ENCODE peak calls at places on chromosomes 4 and X, in seven cellular contexts. Z is KG1; H is RPMI7951; T is activated CD8-positive, alpha-beta memory T cell treated with anti-CD3 and anti-CD28 coated beads for 4 hours; V is pancreas; B is caudate nucleus; P is AG20443. K is an unnamed sample.

GRCh38 chr4:110480741-110481271 is 4.9 kb downstream of the ENPEP start:
- DNase-seq in B (no peak), P (no peak), V (no peak), T (no peak), H (no peak), Z (no peak), K (no peak)

GRCh38 chrX:26649534-26649933 is 433.6 kb downstream of the MAGEB5 start:
- DNase-seq in H (peak), P (no peak), T (no peak), V (no peak), Z (no peak), B (no peak), K (no peak)

GRCh38 chr4:147550626-147551250 is 66.5 kb upstream of the TMEM184C start:
- DNase-seq in Z (no peak), T (no peak), B (no peak), V (no peak), P (peak), H (peak), K (no peak)

GRCh38 chr4:129899849-129900248 is 803.9 kb downstream of the C4orf33 start:
- DNase-seq in B (no peak), Z (no peak), T (no peak), P (no peak), H (no peak), V (no peak), K (no peak)

GRCh38 chr4:63563288-63564014 is 845.8 kb downstream of the TECRL start:
- DNase-seq in Z (no peak), P (no peak), V (no peak), T (no peak), B (no peak), H (no peak), K (no peak)

GRCh38 chr4:100082852-100083251 is 107.4 kb downstream of the DDIT4L start:
- DNase-seq in H (no peak), P (no peak), V (no peak), Z (no peak), B (no peak), T (no peak), K (no peak)

GRCh38 chrX:110466790-110467189 is 108.1 kb downstream of the RTL9 start:
- DNase-seq in H (no peak), P (no peak), V (no peak), Z (no peak), B (no peak), T (no peak), K (no peak)

GRCh38 chrX:14027031-14027430 is 2.7 kb downstream of the GEMIN8 start:
- DNase-seq in H (peak), V (no peak), T (no peak), Z (no peak), B (peak), P (no peak), K (peak)

GRCh38 chr4:7693237-7693608 is 246.4 kb downstream of the AFAP1 start:
- DNase-seq in Z (no peak), V (peak), H (no peak), B (no peak), T (no peak), P (no peak), K (no peak)

GRCh38 chrX:39936886-39937770 is 160.6 kb downstream of the BCOR start:
- DNase-seq in B (no peak), Z (no peak), V (no peak), H (no peak), P (no peak), T (no peak), K (no peak)

GRCh38 chr4:157014621-157015591 is 43.3 kb upstream of the PDGFC start:
- DNase-seq in V (no peak), T (no peak), B (no peak), H (peak), P (peak), Z (no peak), K (no peak)

GRCh38 chr4:110510955-110511544 is 35.1 kb downstream of the ENPEP start:
- DNase-seq in V (no peak), Z (peak), H (peak), P (peak), B (no peak), T (no peak), K (no peak)

GRCh38 chrX:122914256-122914655 is 269.8 kb upstream of the GRIA3 start:
- DNase-seq in V (peak), H (no peak), P (no peak), B (no peak), Z (no peak), T (no peak), K (no peak)

GRCh38 chr4:144754562-144755410 is 108.8 kb downstream of the HHIP start:
- DNase-seq in V (no peak), H (peak), P (peak), B (no peak), T (no peak), Z (peak), K (peak)

GRCh38 chr4:57905965-57906364 is 795.8 kb upstream of the IGFBP7 start:
- DNase-seq in Z (no peak), V (no peak), H (no peak), B (no peak), P (no peak), T (no peak), K (no peak)

GRCh38 chrX:120357186-120357585 is 4.7 kb upstream of the ATP1B4 start:
- DNase-seq in P (no peak), T (no peak), V (no peak), Z (no peak), H (no peak), B (no peak), K (no peak)

GRCh38 chrX:13101439-13102139 is 57.2 kb upstream of the FAM9C start:
- DNase-seq in Z (no peak), H (peak), T (no peak), V (no peak), B (no peak), P (peak), K (no peak)

GRCh38 chr4:169228076-169228475 is 42.7 kb downstream of the SH3RF1 start:
- DNase-seq in P (no peak), H (no peak), T (no peak), B (no peak), V (no peak), Z (no peak), K (no peak)

GRCh38 chrX:13427441-13428054 is 107.7 kb upstream of the ATXN3L start:
- DNase-seq in H (no peak), B (no peak), V (no peak), Z (no peak), T (no peak), P (no peak), K (no peak)

GRCh38 chr4:128847074-128847724 is 37.7 kb downstream of the JADE1 start:
- DNase-seq in B (no peak), V (no peak), Z (no peak), T (no peak), P (no peak), H (no peak), K (no peak)

GRCh38 chrX:38232287-38232686 is 11.6 kb upstream of the SRPX start:
- DNase-seq in P (peak), H (peak), Z (no peak), T (no peak), V (no peak), B (no peak), K (no peak)

GRCh38 chr4:9931196-9931595 is 90.1 kb downstream of the SLC2A9 start:
- DNase-seq in H (no peak), B (no peak), V (no peak), Z (no peak), T (no peak), P (no peak), K (no peak)

GRCh38 chrX:34886011-34886410 is 56.6 kb upstream of the FAM47B start:
- DNase-seq in V (no peak), Z (no peak), P (no peak), T (no peak), H (no peak), B (no peak), K (no peak)

GRCh38 chr4:147833741-147834140 is 101.9 kb downstream of the ARHGAP10 start:
- DNase-seq in B (no peak), H (no peak), P (no peak), V (no peak), T (no peak), Z (no peak), K (no peak)

GRCh38 chr4:6972911-6973310 is 63.3 kb downstream of the TBC1D14 start:
- DNase-seq in P (no peak), T (no peak), Z (no peak), V (no peak), H (peak), B (no peak), K (no peak)

GRCh38 chr4:38154251-38154650 is 194.1 kb downstream of the PTTG2 start:
- DNase-seq in T (no peak), Z (no peak), B (no peak), P (no peak), V (no peak), H (no peak), K (no peak)

GRCh38 chrX:132559101-132559500 is 70.3 kb upstream of the MBNL3 start:
- DNase-seq in B (no peak), T (no peak), P (no peak), H (no peak), V (no peak), Z (no peak), K (no peak)

GRCh38 chr4:24991015-24991414 is 39.7 kb downstream of the LGI2 start:
- DNase-seq in B (no peak), T (no peak), Z (no peak), P (peak), V (no peak), H (peak), K (no peak)

GRCh38 chrX:42119076-42119475 is 195.7 kb upstream of the CASK start:
- DNase-seq in H (peak), T (no peak), P (peak), V (no peak), Z (no peak), B (no peak), K (no peak)

K was measured in nucleus accumbens.